ENCODE peak calls at places on chromosomes 16 and 17, in seven cellular contexts. E, P, Z, D, X, R and V are unnamed samples.

GRCh38 chr17:78789663-78790181 is 7.6 kb upstream of the CYTH1 start:
- DNase-seq in E (peak), P (peak), Z (no peak), D (peak), X (peak), R (peak), V (no peak)

GRCh38 chr16:78227855-78228254 is 128.4 kb downstream of the WWOX start:
- DNase-seq in E (no peak), P (no peak), Z (peak), D (no peak), X (no peak), R (no peak), V (no peak)

GRCh38 chr16:69105501-69106361 is at the start of gene HAS3:
- DNase-seq in E (peak), P (no peak), Z (no peak), D (peak), X (no peak), R (peak), V (peak)

GRCh38 chr16:85965125-85965524 is 66.2 kb downstream of the IRF8 start:
- DNase-seq in E (no peak), P (no peak), Z (no peak), D (no peak), X (no peak), R (no peak), V (no peak)

GRCh38 chr17:36913132-36913531 is 24.1 kb upstream of the LHX1 start:
- DNase-seq in E (no peak), P (no peak), Z (no peak), D (no peak), X (no peak), R (no peak), V (no peak)

GRCh38 chr17:15103785-15104184 is 161.3 kb downstream of the PMP22 start:
- DNase-seq in E (no peak), P (no peak), Z (no peak), D (no peak), X (no peak), R (no peak), V (no peak)

GRCh38 chr16:63876096-63876495 is 1245.8 kb downstream of the CDH11 start:
- DNase-seq in E (no peak), P (no peak), Z (no peak), D (no peak), X (no peak), R (no peak), V (no peak)

GRCh38 chr16:53369921-53370320 is 64.3 kb upstream of the RBL2 start:
- DNase-seq in E (no peak), P (no peak), Z (no peak), D (no peak), X (no peak), R (no peak), V (no peak)

GRCh38 chr17:10614536-10615155 is 42.5 kb downstream of the MYH3 start:
- DNase-seq in E (no peak), P (no peak), Z (peak), D (no peak), X (peak), R (peak), V (no peak)

GRCh38 chr17:10314332-10314731 is 58.5 kb downstream of the MYH13 start:
- DNase-seq in E (no peak), P (no peak), Z (no peak), D (no peak), X (no peak), R (no peak), V (no peak)

GRCh38 chr17:2982854-2983636 is 80.4 kb downstream of the OR1D5 start:
- DNase-seq in E (no peak), P (peak), Z (peak), D (no peak), X (peak), R (no peak), V (no peak)

GRCh38 chr17:46744441-46744840 is 74.1 kb downstream of the WNT3 start:
- DNase-seq in E (no peak), P (no peak), Z (no peak), D (no peak), X (no peak), R (no peak), V (no peak)

GRCh38 chr17:50364715-50365114 is 8.3 kb downstream of the MRPL27 start:
- DNase-seq in E (no peak), P (no peak), Z (no peak), D (no peak), X (no peak), R (no peak), V (no peak)

GRCh38 chr17:39548494-39548893 is 59.2 kb downstream of the NEUROD2 start:
- DNase-seq in E (no peak), P (peak), Z (no peak), D (no peak), X (no peak), R (no peak), V (no peak)

GRCh38 chr17:59074494-59074893 is 32.2 kb downstream of the TRIM37 start:
- DNase-seq in E (no peak), P (no peak), Z (no peak), D (no peak), X (no peak), R (no peak), V (no peak)

GRCh38 chr16:56848056-56848936 is 16.7 kb upstream of the SLC12A3 start:
- DNase-seq in E (no peak), P (peak), Z (no peak), D (no peak), X (no peak), R (no peak), V (no peak)

GRCh38 chr16:66271074-66272060 is 95.1 kb upstream of the CDH5 start:
- DNase-seq in E (no peak), P (peak), Z (no peak), D (no peak), X (no peak), R (no peak), V (no peak)

GRCh38 chr16:78184554-78185183 is 85.2 kb downstream of the WWOX start:
- DNase-seq in E (no peak), P (no peak), Z (no peak), D (no peak), X (no peak), R (peak), V (no peak)

GRCh38 chr16:87384162-87384999 is 805 bp upstream of the FBXO31 start:
- DNase-seq in E (no peak), P (no peak), Z (no peak), D (peak), X (peak), R (no peak), V (no peak)

GRCh38 chr17:39639043-39639442 is 2.1 kb downstream of the STARD3 start:
- DNase-seq in E (no peak), P (no peak), Z (no peak), D (no peak), X (no peak), R (no peak), V (no peak)

GRCh38 chr17:78706271-78706915 is 75.7 kb downstream of the CYTH1 start:
- DNase-seq in E (no peak), P (no peak), Z (no peak), D (peak), X (no peak), R (peak), V (peak)

GRCh38 chr16:31417916-31418315 is 10.2 kb downstream of the COX6A2 start:
- DNase-seq in E (no peak), P (no peak), Z (no peak), D (no peak), X (no peak), R (no peak), V (no peak)
- TF ChIP-seq CTCF in E (no peak), P (no peak), Z (no peak), D (no peak), X (no peak), R (no peak), V (no peak)

DNA sequence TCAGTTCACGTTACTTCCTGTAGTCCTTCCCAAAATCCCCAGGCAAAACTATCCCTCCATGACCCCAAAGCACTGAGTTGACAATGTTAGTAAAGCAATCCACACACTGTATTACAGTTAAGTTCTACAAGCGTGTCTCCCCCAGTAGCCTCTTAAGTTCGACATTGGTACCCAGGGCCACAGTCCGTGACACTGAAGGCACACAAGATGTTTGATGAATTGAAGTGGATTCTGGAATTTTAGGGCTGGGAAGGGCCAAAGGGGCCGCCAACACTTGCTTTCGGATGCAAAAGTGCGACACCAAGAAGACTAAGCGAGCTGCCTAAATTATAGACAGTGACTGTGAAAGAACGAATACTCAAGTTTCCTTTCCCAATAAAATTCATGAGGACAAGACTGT is 1.5 kb downstream of the VPS35 start:
- DNase-seq in E (no peak), P (no peak), Z (no peak), D (no peak), X (no peak), R (no peak), V (no peak)
- H3K4me3 ChIP-seq in E (no peak), P (no peak), Z (peak), D (peak), X (peak), R (peak), V (peak)

GRCh38 chr16:23724438-23725131 is 11.6 kb upstream of the ERN2 start:
- DNase-seq in E (no peak), P (no peak), Z (no peak), D (no peak), X (no peak), R (no peak), V (no peak)

GRCh38 chr16:23729503-23730424 is 16.7 kb upstream of the ERN2 start:
- DNase-seq in E (no peak), P (no peak), Z (no peak), D (peak), X (no peak), R (no peak), V (no peak)

GRCh38 chr16:23726710-23727109 is 13.7 kb upstream of the ERN2 start:
- DNase-seq in E (no peak), P (no peak), Z (no peak), D (no peak), X (no peak), R (no peak), V (no peak)

GRCh38 chr16:23728112-23728477 is 15.1 kb upstream of the ERN2 start:
- DNase-seq in E (no peak), P (peak), Z (no peak), D (no peak), X (no peak), R (no peak), V (no peak)
- TF ChIP-seq CTCF in E (peak), P (no peak), Z (no peak), D (no peak), X (no peak), R (no peak), V (no peak)

DNA sequence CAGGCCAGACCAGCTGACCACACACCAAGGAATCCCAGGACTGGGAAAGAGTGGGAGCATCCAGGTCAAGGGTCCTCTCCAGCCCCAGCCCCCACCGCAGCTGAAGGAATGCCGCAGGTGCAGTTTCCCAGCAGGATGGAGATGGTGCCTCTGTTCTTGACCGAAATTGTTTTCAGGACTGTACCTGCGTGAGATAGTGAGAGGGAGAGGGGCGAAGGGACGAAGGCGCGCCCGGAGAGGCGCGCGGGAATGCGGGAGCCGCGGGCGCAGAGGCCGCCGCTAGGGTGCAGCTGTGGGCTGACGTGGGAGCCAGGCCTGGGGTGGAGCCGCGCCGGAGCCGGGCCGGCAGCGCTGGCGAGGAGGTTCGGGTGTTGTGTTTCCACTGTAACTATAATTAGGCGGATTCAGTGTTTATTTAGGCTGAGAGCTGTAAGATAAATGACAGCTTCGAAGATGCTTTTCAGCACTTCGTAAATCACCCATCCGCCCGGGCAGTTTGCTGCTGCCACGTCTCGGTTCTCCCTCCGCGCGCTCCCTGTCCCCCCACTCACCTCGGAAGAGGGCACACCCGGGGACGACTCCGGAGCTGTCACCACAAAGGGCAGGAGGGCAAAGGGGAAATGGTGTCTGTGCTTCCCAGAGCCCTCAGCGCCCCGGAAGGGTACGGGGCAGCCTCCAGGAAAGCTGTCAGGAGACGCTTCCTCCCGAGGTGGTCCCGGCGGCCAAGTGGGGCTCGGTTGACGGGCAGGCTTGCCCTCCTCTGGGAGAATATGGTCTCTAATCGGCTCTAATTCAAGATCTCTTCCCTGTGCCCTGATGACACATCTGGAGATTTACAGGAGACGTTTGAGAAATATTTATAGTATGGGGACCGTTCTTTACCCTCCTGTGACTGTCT is 38.2 kb downstream of the HOXB1 start:
- DNase-seq in E (peak), P (peak), Z (peak), D (peak), X (peak), R (peak), V (peak)
- H3K4me3 ChIP-seq in E (peak), P (peak), Z (no peak), D (peak), X (peak), R (no peak), V (peak)

DNA sequence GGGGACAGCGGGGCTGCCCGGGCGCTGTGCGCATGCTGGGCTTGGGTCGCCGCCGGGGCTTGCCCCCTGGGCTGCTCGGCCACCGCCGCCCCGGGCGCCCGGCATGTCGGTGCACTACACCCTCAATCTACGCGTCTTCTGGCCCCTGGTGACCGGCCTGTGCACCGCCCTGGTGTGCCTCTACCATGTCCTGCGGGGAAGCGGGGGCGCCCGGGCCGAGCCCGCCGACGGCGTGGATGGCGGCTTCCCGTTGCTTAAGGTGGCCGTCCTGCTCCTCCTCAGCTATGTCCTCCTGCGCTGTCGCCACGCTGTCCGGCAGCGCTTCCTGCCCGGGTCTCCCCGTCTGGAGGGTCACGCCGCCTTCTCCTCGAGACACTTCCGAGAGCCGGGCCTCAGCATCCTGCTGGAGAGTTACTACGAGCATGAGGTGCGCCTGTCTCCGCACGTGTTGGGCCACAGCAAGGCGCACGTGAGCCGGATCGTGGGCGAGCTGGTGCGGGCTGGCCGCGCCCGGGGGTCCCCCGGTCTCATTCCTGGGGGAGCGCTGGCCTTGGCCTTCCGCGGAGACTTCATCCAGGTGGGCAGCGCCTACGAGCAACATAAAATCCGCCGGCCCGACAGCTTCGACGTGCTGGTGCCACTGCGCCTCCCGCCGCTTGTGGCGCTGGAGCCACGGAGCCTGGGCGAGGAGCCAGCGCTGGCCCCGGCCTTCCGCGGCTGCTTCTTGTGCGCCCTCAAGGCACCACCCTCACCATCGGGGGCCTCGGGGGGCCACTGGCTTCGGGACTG is 789 bp downstream of the ITPRIPL2 start:
- DNase-seq in E (no peak), P (peak), Z (peak), D (peak), X (peak), R (peak), V (peak)
- TF ChIP-seq CTCF in E (no peak), P (no peak), Z (no peak), D (no peak), X (no peak), R (no peak), V (no peak)

DNA sequence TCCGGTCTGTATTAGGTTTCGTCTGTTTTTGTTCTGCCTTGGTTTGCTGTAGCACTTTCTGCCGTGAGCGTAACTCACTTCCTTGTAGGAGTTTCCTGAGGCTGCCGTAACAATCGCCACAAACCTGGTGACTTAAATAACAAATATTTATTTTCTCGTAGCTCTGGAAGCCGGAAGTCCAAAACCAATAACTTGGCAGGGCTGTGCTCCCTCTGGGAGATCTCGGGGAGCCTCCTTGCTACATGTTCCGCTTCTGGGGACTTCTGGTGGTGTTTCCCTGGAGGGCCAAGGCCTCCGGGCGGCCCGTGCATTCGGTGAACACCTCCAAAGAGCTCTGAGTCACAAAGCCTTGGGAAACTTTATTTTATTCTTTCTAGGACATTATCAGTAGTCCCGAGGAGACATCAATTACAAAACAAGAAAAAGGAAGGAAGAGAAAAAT is 6.8 kb upstream of the WDR45B start:
- DNase-seq in E (no peak), P (no peak), Z (no peak), D (peak), X (no peak), R (peak), V (no peak)
- H3K4me3 ChIP-seq in E (no peak), P (no peak), Z (no peak), D (no peak), X (no peak), R (no peak), V (no peak)